ENCODE peak calls at places on chromosomes 11 and 22, in seven cellular contexts. G, C, X, K, M, Y and A are unnamed samples.

GRCh38 chr11:9711454-9712307 is 47.8 kb downstream of the SWAP70 start:
- DNase-seq in G (no peak), C (no peak), X (no peak), K (no peak), M (no peak), Y (no peak), A (no peak)

GRCh38 chr22:36587289-36588154 is 58.6 kb upstream of the EIF3D start:
- DNase-seq in G (no peak), C (no peak), X (no peak), K (no peak), M (no peak), Y (no peak), A (no peak)

GRCh38 chr22:19524170-19525115 is at the start of gene CLDN5:
- DNase-seq in G (peak; percentile 89), C (no peak), X (peak; percentile 56), K (peak; percentile 54), M (no peak), Y (peak; percentile 89), A (no peak)

GRCh38 chr22:49568751-49569285 is 258.9 kb downstream of the BRD1 start:
- DNase-seq in G (no peak), C (no peak), X (no peak), K (no peak), M (no peak), Y (peak; percentile 48), A (no peak)

GRCh38 chr11:121489823-121490222 is 37.1 kb upstream of the SORL1-AS1 start:
- DNase-seq in G (no peak), C (no peak), X (no peak), K (no peak), M (no peak), Y (peak; percentile 8), A (no peak)

GRCh38 chr11:75572744-75573143 is 10.7 kb downstream of the SERPINH1 start:
- DNase-seq in G (no peak), C (no peak), X (no peak), K (no peak), M (no peak), Y (no peak), A (no peak)

GRCh38 chr11:14380947-14381555 is 22.1 kb upstream of the RRAS2 start:
- DNase-seq in G (peak; percentile 92), C (peak; percentile 22), X (peak; percentile 36), K (no peak), M (no peak), Y (peak; percentile 81), A (peak; percentile 29)

GRCh38 chr22:22519591-22519990 is 479 bp downstream of the ZNF280A start:
- DNase-seq in G (no peak), C (peak; percentile 48), X (no peak), K (peak; percentile 97), M (no peak), Y (no peak), A (no peak)

GRCh38 chr11:101133190-101133589 is 3.6 kb upstream of the PGR start:
- DNase-seq in G (no peak), C (no peak), X (no peak), K (no peak), M (no peak), Y (no peak), A (no peak)

GRCh38 chr22:20956258-20957117 is 10.6 kb upstream of the AIFM3 start:
- DNase-seq in G (no peak), C (peak; percentile 53), X (no peak), K (no peak), M (no peak), Y (peak; percentile 67), A (no peak)

GRCh38 chr11:104531075-104531474 is 367.1 kb upstream of the PDGFD start:
- DNase-seq in G (no peak), C (peak; percentile 0), X (no peak), K (no peak), M (no peak), Y (no peak), A (no peak)

GRCh38 chr11:63505857-63506528 is at the start of gene LGALS12:
- DNase-seq in G (no peak), C (no peak), X (no peak), K (peak; percentile 72), M (no peak), Y (no peak), A (no peak)

GRCh38 chr22:20141186-20142077 is 9.4 kb downstream of the CCDC188 start:
- DNase-seq in G (no peak), C (no peak), X (no peak), K (no peak), M (no peak), Y (no peak), A (no peak)

GRCh38 chr11:3644817-3645235 is at the start of gene ART1:
- DNase-seq in G (no peak), C (no peak), X (no peak), K (peak; percentile 61), M (no peak), Y (no peak), A (no peak)

GRCh38 chr11:6686006-6686405 is 2.9 kb upstream of the MRPL17 start:
- DNase-seq in G (no peak), C (no peak), X (no peak), K (no peak), M (no peak), Y (no peak), A (no peak)

GRCh38 chr11:121582296-121582695 is 129.5 kb upstream of the SORL1-AS1 start:
- DNase-seq in G (no peak), C (peak; percentile 9), X (no peak), K (no peak), M (no peak), Y (no peak), A (no peak)

GRCh38 chr11:115452245-115452644 is 52.0 kb downstream of the CADM1 start:
- DNase-seq in G (no peak), C (peak; percentile 20), X (no peak), K (no peak), M (no peak), Y (no peak), A (no peak)

GRCh38 chr11:108115495-108116140 is 5.7 kb upstream of the ACAT1 start:
- DNase-seq in G (no peak), C (no peak), X (no peak), K (no peak), M (no peak), Y (peak; percentile 45), A (no peak)

GRCh38 chr11:57432017-57432590 is 5.2 kb upstream of the SLC43A3 start:
- DNase-seq in G (no peak), C (no peak), X (no peak), K (no peak), M (no peak), Y (no peak), A (no peak)

GRCh38 chr22:42471441-42471840 is 39.2 kb upstream of the NFAM1 start:
- DNase-seq in G (no peak), C (no peak), X (no peak), K (no peak), M (no peak), Y (no peak), A (no peak)

GRCh38 chr22:42472671-42473070 is 40.5 kb upstream of the NFAM1 start:
- DNase-seq in G (no peak), C (no peak), X (no peak), K (no peak), M (no peak), Y (no peak), A (no peak)

GRCh38 chr22:42475122-42475521 is 42.9 kb upstream of the NFAM1 start:
- DNase-seq in G (no peak), C (no peak), X (no peak), K (no peak), M (no peak), Y (no peak), A (no peak)

GRCh38 chr22:42468841-42469240 is 36.6 kb upstream of the NFAM1 start:
- DNase-seq in G (no peak), C (no peak), X (no peak), K (no peak), M (no peak), Y (no peak), A (no peak)

DNA sequence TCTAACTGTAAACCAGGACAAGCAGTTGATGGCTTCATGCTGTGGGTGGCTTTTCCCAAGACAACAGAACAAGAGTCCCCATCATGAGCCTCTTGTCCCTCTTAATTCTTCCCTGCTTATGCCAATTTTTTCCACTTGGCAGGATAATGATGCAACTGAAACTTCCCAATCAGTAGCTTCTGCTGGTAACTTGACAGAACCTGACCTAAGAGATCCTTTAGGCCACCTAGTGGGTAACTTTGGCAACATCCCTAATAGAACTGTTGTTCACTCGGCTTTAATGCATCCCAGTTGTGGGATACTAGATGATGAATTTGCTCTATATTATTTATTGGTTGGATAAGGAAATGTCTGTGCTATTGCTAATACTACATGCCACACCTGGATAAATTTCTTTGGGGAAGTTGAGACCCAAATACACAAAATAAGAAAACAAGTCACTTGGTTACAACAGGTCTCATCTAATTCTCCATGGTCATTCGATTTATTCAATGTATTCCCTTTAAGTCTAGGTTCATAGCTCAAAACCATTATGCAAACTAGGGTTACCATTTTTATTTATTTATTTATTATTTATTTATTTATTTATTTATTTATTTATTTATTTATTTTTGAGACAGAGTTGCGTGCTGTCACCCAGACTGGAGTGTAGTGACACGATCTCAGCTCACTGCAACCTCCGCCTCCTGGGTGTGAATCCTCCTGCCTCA is 41.4 kb upstream of the NFAM1 start:
- DNase-seq in G (peak; percentile 39), C (peak; percentile 53), X (no peak), K (peak; percentile 26), M (no peak), Y (no peak), A (no peak)
- TF ChIP-seq TAF1 in G (no peak), C (no peak), X (no peak), K (no peak), M (no peak), Y (no peak), A (no peak)

GRCh38 chr22:39994566-39995345 is at the start of gene FAM83F:
- DNase-seq in G (no peak), C (no peak), X (peak; percentile 69), K (no peak), M (no peak), Y (peak; percentile 79), A (no peak)
- TF ChIP-seq TAF1 in G (no peak), C (no peak), X (no peak), K (no peak), M (no peak), Y (peak; percentile 14), A (no peak)

DNA sequence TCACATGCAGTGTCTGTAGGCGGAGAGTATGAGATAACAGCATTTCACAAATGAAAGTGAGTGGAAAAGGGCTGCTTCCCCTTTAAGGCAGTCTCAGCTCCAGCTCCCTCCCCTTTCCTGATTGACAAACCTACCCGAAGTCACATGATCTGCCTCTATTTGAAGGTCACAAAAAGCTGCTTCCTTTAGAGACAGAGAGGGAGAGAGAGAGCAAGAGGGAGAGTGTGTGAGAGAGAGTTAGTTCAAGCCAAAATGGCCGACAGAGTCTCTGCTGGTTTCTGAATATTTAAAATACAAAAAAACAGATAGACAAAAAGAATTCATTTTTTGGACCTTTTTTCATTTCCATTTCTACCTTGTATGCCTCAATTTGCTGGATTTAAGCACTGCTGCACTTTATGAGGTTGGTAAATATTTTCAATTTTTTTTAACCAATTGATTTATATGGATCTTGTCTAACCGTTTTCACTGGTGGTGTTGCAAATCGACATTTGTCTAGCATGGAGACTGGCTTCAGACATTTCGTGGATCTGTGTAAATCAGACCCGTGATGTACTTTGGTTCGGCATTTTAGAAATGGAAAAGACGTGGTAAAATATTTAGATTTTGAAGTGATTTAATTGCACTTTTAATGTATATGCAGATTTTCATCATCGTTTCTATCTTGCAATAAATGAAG is at the start of gene TNRC6B:
- DNase-seq in G (peak; percentile 58), C (peak; percentile 98), X (peak; percentile 30), K (peak; percentile 75), M (peak; percentile 98), Y (peak; percentile 65), A (peak; percentile 40)
- TF ChIP-seq TAF1 in G (peak; percentile 95), C (peak; percentile 89), X (peak; percentile 93), K (peak; percentile 98), M (peak; percentile 98), Y (peak; percentile 99), A (peak; percentile 90)

GRCh38 chr22:44181912-44182590 is 1.3 kb downstream of the PARVG start:
- DNase-seq in G (no peak), C (no peak), X (no peak), K (no peak), M (no peak), Y (no peak), A (no peak)
- TF ChIP-seq TAF1 in G (no peak), C (no peak), X (no peak), K (no peak), M (no peak), Y (no peak), A (no peak)